ENCODE peak calls at places on chromosomes 7 and 10, in four cellular contexts. Y, M, P and R are unnamed samples.

GRCh38 chr7:70289067-70289466 is 690.8 kb downstream of the AUTS2 start:
- DNase-seq in P (no peak), M (no peak), Y (no peak), R (no peak)

GRCh38 chr10:88386878-88387773 is 196.0 kb downstream of the RNLS start:
- DNase-seq in P (no peak), Y (no peak), M (peak), R (no peak)

GRCh38 chr10:58350619-58351323 is 16.0 kb downstream of the UBE2D1 start:
- DNase-seq in P (no peak), Y (no peak), M (no peak), R (no peak)

GRCh38 chr10:76116523-76116922 is 685.1 kb downstream of the LRMDA start:
- DNase-seq in M (no peak), Y (no peak), P (no peak), R (no peak)

GRCh38 chr7:118250860-118251494 is 26.5 kb downstream of the ANKRD7 start:
- DNase-seq in M (no peak), P (no peak), Y (no peak), R (no peak)

GRCh38 chr7:26538216-26538615 is 246.6 kb downstream of the SNX10 start:
- DNase-seq in M (no peak), P (no peak), Y (no peak), R (no peak)

GRCh38 chr7:835491-836401 is 3.5 kb downstream of the SUN1 start:
- DNase-seq in Y (no peak), P (no peak), M (no peak), R (peak)

GRCh38 chr7:80883188-80884025 is 35.4 kb downstream of the SEMA3C start:
- DNase-seq in Y (no peak), M (no peak), P (no peak), R (no peak)

GRCh38 chr7:2700141-2700850 is 12.3 kb downstream of the AMZ1 start:
- DNase-seq in Y (no peak), M (no peak), P (no peak), R (no peak)

GRCh38 chr10:52229271-52229931 is 84.7 kb upstream of the DKK1 start:
- DNase-seq in M (no peak), Y (no peak), P (no peak), R (no peak)

GRCh38 chr7:123498651-123499050 is 35.7 kb downstream of the IQUB start:
- DNase-seq in Y (no peak), M (no peak), P (no peak), R (no peak)

GRCh38 chr7:50304911-50305621 is 550 bp downstream of the IKZF1 start:
- DNase-seq in P (peak), M (no peak), Y (peak), R (peak)

GRCh38 chr10:72800000-72800740 is 93.4 kb upstream of the OIT3 start:
- DNase-seq in Y (no peak), P (no peak), M (no peak), R (no peak)

GRCh38 chr7:107913846-107914245 is 22.9 kb downstream of the DLD start:
- DNase-seq in M (no peak), P (no peak), Y (no peak), R (no peak)

GRCh38 chr10:126375926-126376554 is 12.2 kb downstream of the ADAM12 start:
- DNase-seq in Y (no peak), M (no peak), P (no peak), R (no peak)

GRCh38 chr7:135831451-135832220 is 83.0 kb upstream of the FAM180A start:
- DNase-seq in P (no peak), Y (no peak), M (no peak), R (no peak)

GRCh38 chr10:130236711-130237110 is 100.5 kb downstream of the GLRX3 start:
- DNase-seq in M (peak), P (no peak), Y (no peak), R (no peak)

GRCh38 chr7:5636446-5636835 is 145.0 kb downstream of the RNF216 start:
- DNase-seq in M (no peak), P (no peak), Y (no peak), R (no peak)

GRCh38 chr10:91596821-91597396 is 36.0 kb downstream of the PPP1R3C start:
- DNase-seq in M (no peak), P (no peak), Y (no peak), R (no peak)

GRCh38 chr10:90148121-90148855 is 446.9 kb downstream of the KIF20B start:
- DNase-seq in M (no peak), Y (no peak), P (no peak), R (no peak)

GRCh38 chr10:91354686-91355085 is 55.5 kb upstream of the HECTD2 start:
- DNase-seq in P (no peak), M (no peak), Y (no peak), R (no peak)

GRCh38 chr7:74481458-74482324 is 28.0 kb downstream of the GTF2IRD1 start:
- DNase-seq in P (no peak), M (no peak), Y (no peak), R (no peak)